ENCODE peak calls at places on chromosomes 12 and 14, in nine cellular contexts. Q is psoas muscle, D is ovary, M is cardiac muscle cell, B is breast epithelium, S is fibroblast of mammary gland, Y is choroid plexus epithelial cell, A is fibroblast of villous mesenchyme, U is HFFc6. G is an unnamed sample.

GRCh38 chr14:94029671-94030203 is 3.6 kb downstream of the OTUB2 start:
- DNase-seq in Y (no peak), S (no peak), Q (no peak), M (no peak), U (no peak), A (no peak), D (no peak), B (no peak), G (no peak)

GRCh38 chr14:67705211-67705610 is 3.5 kb downstream of the RDH12 start:
- DNase-seq in B (no peak), Q (no peak), M (no peak), S (no peak), A (no peak), Y (no peak), U (no peak), D (no peak), G (no peak)

GRCh38 chr12:89351489-89352241 is 636 bp downstream of the DUSP6 start:
- DNase-seq in D (peak), U (no peak), M (peak), S (no peak), Q (peak), B (no peak), Y (peak), A (peak), G (no peak)

GRCh38 chr14:65826946-65827345 is 414.4 kb downstream of the FUT8 start:
- DNase-seq in U (no peak), D (no peak), A (no peak), Q (no peak), Y (no peak), M (no peak), S (no peak), B (no peak), G (no peak)

GRCh38 chr12:88306471-88307069 is 164.5 kb downstream of the TMTC3 start:
- DNase-seq in Y (peak), D (no peak), A (peak), U (no peak), S (no peak), M (no peak), B (no peak), Q (no peak), G (no peak)

GRCh38 chr12:4448376-4448775 is 2.8 kb upstream of the FGF6 start:
- DNase-seq in Y (no peak), B (no peak), U (no peak), Q (no peak), A (no peak), D (no peak), S (no peak), M (no peak), G (no peak)

GRCh38 chr12:39102474-39103209 is 197.3 kb upstream of the CPNE8 start:
- DNase-seq in A (no peak), U (no peak), D (no peak), B (no peak), M (no peak), Y (no peak), Q (no peak), S (peak), G (no peak)

GRCh38 chr14:56046546-56046945 is 71.7 kb upstream of the PELI2 start:
- DNase-seq in B (no peak), U (no peak), Y (no peak), A (no peak), Q (no peak), M (no peak), S (no peak), D (no peak), G (no peak)

GRCh38 chr12:92987362-92987761 is 58.3 kb upstream of the EEA1 start:
- DNase-seq in Q (no peak), A (peak), B (no peak), M (peak), D (peak), Y (peak), U (peak), S (peak), G (no peak)

GRCh38 chr12:111211910-111212757 is 156.8 kb downstream of the PHETA1 start:
- DNase-seq in M (peak), D (no peak), U (no peak), Y (peak), S (no peak), A (peak), Q (no peak), B (no peak), G (no peak)

GRCh38 chr14:104891121-104891551 is 26.1 kb downstream of the CEP170B start:
- DNase-seq in U (no peak), Q (no peak), D (no peak), Y (no peak), M (no peak), B (peak), S (no peak), A (no peak), G (no peak)

GRCh38 chr14:104893435-104894207 is 28.6 kb downstream of the CEP170B start:
- DNase-seq in A (no peak), M (no peak), B (no peak), D (peak), S (no peak), Q (peak), U (no peak), Y (no peak), G (peak)

GRCh38 chr14:104889374-104889755 is 24.3 kb downstream of the CEP170B start:
- DNase-seq in B (no peak), A (no peak), Q (peak), D (peak), U (no peak), M (no peak), S (no peak), Y (no peak), G (no peak)

GRCh38 chr14:104892517-104893434 is 27.7 kb downstream of the CEP170B start:
- DNase-seq in B (peak), Y (peak), S (no peak), Q (peak), M (no peak), U (no peak), A (no peak), D (no peak), G (no peak)

GRCh38 chr14:104891664-104892500 is 26.8 kb downstream of the CEP170B start:
- DNase-seq in A (no peak), S (no peak), U (no peak), Q (peak), D (peak), Y (no peak), B (no peak), M (no peak), G (no peak)
- TF ChIP-seq CTCF in A (no peak), S (no peak), U (no peak), Q (no peak), D (no peak), Y (no peak), B (no peak), M (no peak), G (no peak)

DNA sequence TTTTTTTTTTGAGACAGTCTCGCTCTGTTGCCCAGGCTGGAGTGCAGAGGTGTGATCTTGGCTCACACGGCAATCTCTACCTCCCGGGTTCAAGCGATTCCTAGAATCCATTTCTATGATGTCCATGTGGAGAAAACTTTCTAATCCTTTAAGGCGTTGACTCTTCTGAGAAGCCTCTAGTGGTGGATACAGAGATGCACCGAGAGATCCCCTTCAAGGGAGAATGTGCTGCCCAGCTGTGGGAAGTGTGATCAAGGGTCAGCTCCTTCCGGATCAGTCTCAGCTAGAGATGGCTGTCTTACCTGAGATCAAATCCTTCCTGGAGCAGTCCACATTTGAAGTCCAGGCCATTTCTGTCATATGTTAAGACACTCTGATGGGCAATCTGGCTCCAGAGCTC is 92.7 kb upstream of the HECTD1 start:
- DNase-seq in S (peak), U (no peak), Y (peak), B (no peak), D (no peak), M (no peak), Q (no peak), A (no peak), G (no peak)
- TF ChIP-seq CTCF in S (peak), U (peak), Y (peak), B (no peak), D (no peak), M (peak), Q (no peak), A (peak), G (no peak)

GRCh38 chr14:97298331-97298730 is 501.1 kb downstream of the VRK1 start:
- DNase-seq in A (no peak), Y (no peak), B (no peak), U (no peak), D (no peak), S (no peak), M (no peak), Q (no peak), G (no peak)
- TF ChIP-seq CTCF in A (no peak), Y (no peak), B (no peak), U (no peak), D (no peak), S (no peak), M (no peak), Q (no peak), G (peak)

GRCh38 chr12:48980953-48981756 is 3.0 kb downstream of the WNT1 start:
- DNase-seq in A (no peak), U (no peak), B (no peak), D (no peak), Y (no peak), M (no peak), S (no peak), Q (peak), G (no peak)
- TF ChIP-seq CTCF in A (no peak), U (peak), B (no peak), D (no peak), Y (no peak), M (peak), S (no peak), Q (no peak), G (peak)

DNA sequence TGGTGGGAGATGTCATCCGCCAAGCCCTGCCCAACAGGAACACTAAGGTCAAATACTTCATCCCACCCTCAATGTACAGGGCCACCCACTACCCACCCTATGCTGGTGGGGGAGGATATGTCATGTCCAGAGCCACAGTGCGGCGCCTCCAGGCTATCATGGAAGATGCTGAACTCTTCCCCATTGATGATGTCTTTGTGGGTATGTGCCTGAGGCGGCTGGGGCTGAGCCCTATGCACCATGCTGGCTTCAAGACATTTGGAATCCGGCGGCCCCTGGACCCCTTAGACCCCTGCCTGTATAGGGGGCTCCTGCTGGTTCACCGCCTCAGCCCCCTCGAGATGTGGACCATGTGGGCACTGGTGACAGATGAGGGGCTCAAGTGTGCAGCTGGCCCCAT is 3.5 kb downstream of the B3GNT4 start:
- DNase-seq in D (no peak), Q (no peak), A (no peak), S (no peak), M (no peak), U (no peak), B (no peak), Y (no peak), G (no peak)
- TF ChIP-seq CTCF in D (no peak), Q (no peak), A (no peak), S (no peak), M (no peak), U (no peak), B (no peak), Y (no peak), G (no peak)

GRCh38 chr14:99231850-99232401 is 40.1 kb downstream of the BCL11B start:
- DNase-seq in A (no peak), D (no peak), S (no peak), B (peak), Y (no peak), Q (no peak), M (peak), U (no peak), G (no peak)

GRCh38 chr14:99231181-99231849 is 40.7 kb downstream of the BCL11B start:
- DNase-seq in B (no peak), S (no peak), D (no peak), Q (no peak), A (no peak), U (no peak), Y (no peak), M (no peak), G (no peak)

GRCh38 chr14:99232406-99233214 is 39.4 kb downstream of the BCL11B start:
- DNase-seq in Q (no peak), S (no peak), B (no peak), Y (no peak), A (no peak), M (no peak), U (no peak), D (no peak), G (no peak)

GRCh38 chr14:99229654-99230215 is 42.3 kb downstream of the BCL11B start:
- DNase-seq in D (no peak), U (no peak), Q (no peak), B (no peak), S (no peak), M (no peak), Y (no peak), A (no peak), G (no peak)

DNA sequence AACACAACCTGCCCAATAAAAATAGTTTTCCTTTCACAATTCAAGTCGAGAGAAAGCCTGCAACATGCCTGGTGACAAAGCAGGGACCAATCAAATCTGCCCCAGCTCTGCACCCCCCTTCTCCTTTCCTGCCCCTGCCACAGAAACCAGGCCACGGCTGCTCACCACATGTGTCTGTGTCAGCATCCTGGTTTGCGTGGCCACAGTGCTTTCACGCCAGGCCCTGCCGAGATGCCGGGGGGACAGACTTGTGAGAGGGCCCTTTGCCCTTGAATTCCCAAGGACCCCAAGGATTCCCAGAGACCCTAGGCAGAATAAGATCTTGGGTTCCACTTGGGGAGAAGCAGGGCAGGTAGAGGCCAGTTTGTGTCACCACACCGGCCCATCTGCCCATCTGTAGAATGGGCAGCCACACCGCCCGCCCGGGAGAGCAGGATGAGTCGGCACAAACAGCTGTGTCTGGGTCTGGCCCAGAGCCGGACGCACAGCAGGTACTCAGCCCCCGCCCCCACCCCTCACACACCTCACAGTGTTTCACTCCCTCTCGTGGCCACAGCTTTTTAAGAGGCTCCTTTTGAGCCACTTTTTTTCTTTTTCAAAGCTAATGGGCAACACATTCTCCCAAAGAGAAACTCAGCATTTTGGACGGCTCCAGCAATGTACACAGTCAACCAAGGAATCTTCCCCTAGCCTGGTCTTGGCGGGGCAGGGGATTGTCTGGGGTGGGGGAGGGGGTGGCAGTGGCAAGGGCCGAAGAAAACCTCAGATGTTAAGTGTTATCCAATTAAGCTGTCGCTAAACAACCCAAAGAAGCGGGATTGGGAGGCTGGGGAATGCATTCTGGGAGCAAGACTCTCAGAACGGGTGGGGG is 41.5 kb downstream of the BCL11B start:
- DNase-seq in Y (no peak), S (no peak), U (no peak), A (no peak), B (peak), Q (no peak), D (no peak), M (no peak), G (no peak)
- TF ChIP-seq CTCF in Y (no peak), S (no peak), U (peak), A (no peak), B (no peak), Q (no peak), D (no peak), M (no peak), G (peak)

GRCh38 chr12:46377678-46378077 is 5.1 kb upstream of the SLC38A2 start:
- DNase-seq in U (no peak), S (peak), Q (no peak), D (no peak), Y (peak), M (no peak), B (no peak), A (no peak), G (no peak)
- TF ChIP-seq CTCF in U (no peak), S (no peak), Q (no peak), D (no peak), Y (no peak), M (no peak), B (no peak), A (no peak), G (no peak)

GRCh38 chr12:3122841-3123678 is 45.9 kb downstream of the TSPAN9 start:
- DNase-seq in A (peak), U (peak), M (no peak), S (peak), Y (peak), B (peak), Q (peak), D (peak), G (no peak)
- TF ChIP-seq CTCF in A (peak), U (peak), M (peak), S (peak), Y (peak), B (no peak), Q (no peak), D (peak), G (no peak)

GRCh38 chr14:21022686-21023085 is 2.2 kb downstream of the NDRG2 start:
- DNase-seq in Q (no peak), B (no peak), D (no peak), M (no peak), Y (no peak), A (no peak), S (no peak), U (no peak), G (no peak)

GRCh38 chr14:21023174-21023573 is 1.7 kb downstream of the NDRG2 start:
- DNase-seq in U (no peak), M (no peak), A (no peak), Y (no peak), B (no peak), D (no peak), S (no peak), Q (peak), G (no peak)

GRCh38 chr14:21018286-21018685 is 6.6 kb downstream of the NDRG2 start:
- DNase-seq in U (no peak), B (no peak), Q (no peak), Y (no peak), M (no peak), A (no peak), S (no peak), D (no peak), G (no peak)

GRCh38 chr14:21019377-21019776 is 5.5 kb downstream of the NDRG2 start:
- DNase-seq in D (no peak), A (no peak), U (no peak), B (no peak), Q (no peak), M (no peak), S (no peak), Y (no peak), G (no peak)

DNA sequence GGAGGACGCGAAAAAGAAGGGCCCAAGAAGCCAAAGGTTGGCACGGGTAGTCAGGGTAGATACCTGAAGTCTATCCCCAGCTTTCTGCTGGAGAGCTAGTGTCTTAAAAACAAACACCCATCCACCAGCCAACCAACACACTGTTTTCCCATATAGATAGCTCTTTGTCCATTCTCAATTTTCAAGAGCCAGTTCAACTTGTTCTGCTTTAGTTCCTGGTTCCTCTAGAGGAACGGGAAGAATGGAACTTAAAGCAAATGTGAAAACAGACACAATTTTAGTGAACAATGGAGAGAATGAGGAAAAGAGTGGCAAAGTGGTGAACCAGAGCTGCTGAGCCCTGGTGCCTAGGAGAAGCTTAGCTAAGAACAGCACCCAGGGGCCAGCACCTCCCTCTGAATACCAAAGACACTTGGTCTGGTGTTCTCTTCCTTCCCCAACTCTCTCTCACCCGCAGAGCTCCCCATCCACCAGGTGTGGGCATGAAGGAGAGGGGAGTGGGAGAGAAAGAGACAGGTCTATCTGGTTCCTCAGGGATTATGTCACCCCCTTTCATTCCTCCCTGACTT is 3.8 kb downstream of the NDRG2 start:
- DNase-seq in Y (no peak), Q (no peak), M (no peak), S (no peak), U (no peak), A (no peak), D (no peak), B (no peak), G (no peak)
- TF ChIP-seq CTCF in Y (no peak), Q (no peak), M (no peak), S (no peak), U (no peak), A (no peak), D (no peak), B (no peak), G (no peak)

DNA sequence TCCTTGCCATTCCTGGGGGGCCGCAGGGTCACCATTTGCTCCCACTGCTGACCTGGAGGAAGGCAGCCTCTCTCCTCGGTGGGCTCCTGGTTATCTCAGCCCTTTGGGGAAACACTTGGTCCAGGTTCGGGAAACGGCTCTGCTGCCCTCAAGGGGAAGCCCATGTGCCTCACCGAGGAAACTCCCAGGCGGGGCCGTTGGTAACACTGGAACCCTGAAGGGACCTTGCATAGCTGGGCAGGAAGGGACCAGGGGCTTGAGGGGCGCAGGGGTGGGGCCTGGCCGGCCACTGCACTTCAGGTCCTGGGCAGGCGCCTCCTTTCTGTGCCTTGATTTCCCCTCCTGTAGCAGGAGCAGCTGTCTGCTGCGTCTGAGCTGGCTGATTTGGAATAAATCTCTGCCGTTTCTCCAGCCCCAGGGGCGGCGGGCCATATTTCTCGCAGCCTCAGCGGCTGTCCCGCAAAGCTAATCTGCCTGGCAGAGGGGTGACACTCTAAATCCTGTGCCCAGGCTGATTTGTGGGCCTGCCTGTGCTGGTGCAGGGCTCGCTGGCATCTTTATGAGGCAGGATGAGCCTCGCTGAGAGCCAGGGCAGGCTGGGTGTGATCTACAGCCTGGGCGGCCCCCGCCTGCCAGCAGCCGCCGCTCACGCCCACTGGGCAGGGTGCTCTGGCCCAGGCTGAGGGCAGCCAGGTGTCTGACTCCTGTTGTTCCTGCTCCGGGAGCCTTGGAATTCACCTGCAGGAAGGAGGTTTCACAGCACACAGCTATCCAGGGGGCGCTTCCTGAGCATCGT is 49.7 kb downstream of the KIF26A start:
- DNase-seq in B (no peak), D (no peak), U (no peak), M (no peak), S (no peak), A (no peak), Q (no peak), Y (no peak), G (no peak)
- TF ChIP-seq CTCF in B (no peak), D (no peak), U (no peak), M (no peak), S (no peak), A (no peak), Q (no peak), Y (no peak), G (no peak)